ENCODE peak calls at places on chromosomes 5 and 9, in eight cellular contexts. O, F, T, G, I, K, B and Y are unnamed samples.

GRCh38 chr5:57302164-57302563 is 128.3 kb downstream of the GPBP1 start:
- DNase-seq in O (peak), F (no peak), T (no peak), G (no peak), I (peak), K (peak), B (peak), Y (no peak)

GRCh38 chr5:99032234-99033013 is 103.6 kb upstream of the CHD1 start:
- DNase-seq in O (peak), F (no peak), T (peak), G (peak), I (peak), K (peak), B (no peak), Y (peak)

GRCh38 chr9:125564641-125565040 is 142.4 kb downstream of the MAPKAP1 start:
- DNase-seq in O (no peak), F (no peak), T (no peak), G (no peak), I (no peak), K (no peak), B (no peak), Y (no peak)

GRCh38 chr5:9851458-9851857 is 221.3 kb upstream of the TAS2R1 start:
- DNase-seq in O (peak), F (no peak), T (no peak), G (peak), I (no peak), K (peak), B (no peak), Y (no peak)

GRCh38 chr5:128494516-128494915 is 43.5 kb downstream of the FBN2 start:
- DNase-seq in O (peak), F (no peak), T (no peak), G (no peak), I (no peak), K (peak), B (no peak), Y (no peak)

GRCh38 chr5:110463116-110463515 is 263.4 kb downstream of the TMEM232 start:
- DNase-seq in O (peak), F (no peak), T (no peak), G (no peak), I (no peak), K (no peak), B (no peak), Y (no peak)

GRCh38 chr5:134510970-134511795 is 14.3 kb upstream of the JADE2 start:
- DNase-seq in O (peak), F (no peak), T (no peak), G (no peak), I (peak), K (peak), B (no peak), Y (no peak)

GRCh38 chr5:20974423-20974822 is 986.4 kb upstream of the CDH18 start:
- DNase-seq in O (peak), F (no peak), T (no peak), G (no peak), I (no peak), K (peak), B (no peak), Y (no peak)

GRCh38 chr5:151204051-151204450 is 19.8 kb downstream of the CCDC69 start:
- DNase-seq in O (no peak), F (no peak), T (no peak), G (no peak), I (no peak), K (no peak), B (no peak), Y (no peak)

GRCh38 chr5:145856285-145856818 is 16.5 kb downstream of the GRXCR2 start:
- DNase-seq in O (peak), F (peak), T (no peak), G (peak), I (peak), K (no peak), B (no peak), Y (no peak)